ENCODE peak calls at places on chromosome 1, in nine cellular contexts. O, I, Y, K, C, Q, T, L and X are unnamed samples.

GRCh38 chr1:25190260-25190659 is 42.0 kb downstream of the SYF2 start:
- DNase-seq in T (no peak), L (no peak), C (no peak), Y (no peak), O (no peak), I (no peak), Q (no peak), K (no peak), X (no peak)

GRCh38 chr1:21338568-21339401 is 48.5 kb upstream of the ECE1 start:
- DNase-seq in C (no peak), Y (no peak), L (no peak), I (peak; percentile 35), K (peak; percentile 90), T (no peak), Q (no peak), O (no peak), X (no peak)

GRCh38 chr1:48530727-48531351 is 58.8 kb upstream of the SPATA6 start:
- DNase-seq in T (peak; percentile 62), L (peak; percentile 72), I (peak; percentile 63), K (peak; percentile 7), Y (peak; percentile 46), O (no peak), C (peak; percentile 92), Q (no peak), X (peak; percentile 83)

GRCh38 chr1:198890531-198890930 is 251.7 kb downstream of the PTPRC start:
- DNase-seq in C (no peak), L (no peak), O (no peak), Y (no peak), K (no peak), I (no peak), Q (no peak), T (no peak), X (no peak)

GRCh38 chr1:182740120-182740519 is 49.5 kb upstream of the NPL start:
- DNase-seq in T (no peak), C (no peak), K (no peak), O (no peak), L (no peak), Q (no peak), Y (no peak), I (no peak), X (no peak)

GRCh38 chr1:115748396-115749130 is 20.0 kb downstream of the CASQ2 start:
- DNase-seq in T (no peak), K (no peak), C (no peak), Y (no peak), I (no peak), L (no peak), Q (no peak), O (no peak), X (no peak)

GRCh38 chr1:22975694-22976093 is 3.0 kb upstream of the LACTBL1 start:
- DNase-seq in I (no peak), T (no peak), C (no peak), Q (no peak), L (no peak), O (no peak), K (no peak), Y (no peak), X (no peak)

GRCh38 chr1:221594600-221594999 is 147.3 kb downstream of the DUSP10 start:
- DNase-seq in I (no peak), K (no peak), O (no peak), Y (no peak), C (no peak), T (no peak), L (no peak), Q (no peak), X (no peak)

GRCh38 chr1:207962716-207963428 is 51.9 kb upstream of the CD34 start:
- DNase-seq in I (peak; percentile 37), T (peak; percentile 78), O (no peak), Q (peak; percentile 69), L (no peak), C (no peak), Y (no peak), K (peak; percentile 47), X (peak; percentile 57)

GRCh38 chr1:87329756-87330200 is 1.1 kb downstream of the LMO4 start:
- DNase-seq in C (no peak), O (no peak), I (peak; percentile 74), Y (no peak), Q (no peak), T (no peak), K (no peak), L (no peak), X (no peak)

GRCh38 chr1:29964718-29965533 is 728.6 kb downstream of the PTPRU start:
- DNase-seq in K (no peak), O (no peak), Q (no peak), Y (peak; percentile 12), T (no peak), C (no peak), L (no peak), I (no peak), X (no peak)

GRCh38 chr1:91398291-91398690 is 6.3 kb downstream of the HFM1 start:
- DNase-seq in O (no peak), K (no peak), Q (no peak), I (no peak), C (no peak), Y (no peak), T (no peak), L (no peak), X (no peak)

GRCh38 chr1:164704954-164705353 is 146.0 kb downstream of the PBX1 start:
- DNase-seq in C (peak; percentile 10), Y (no peak), Q (no peak), K (no peak), O (no peak), I (peak; percentile 38), L (no peak), T (no peak), X (peak; percentile 27)

GRCh38 chr1:44545961-44546360 is 128.3 kb downstream of the TMEM53 start:
- DNase-seq in T (no peak), K (no peak), Y (no peak), C (no peak), O (no peak), I (no peak), L (no peak), Q (no peak), X (no peak)

GRCh38 chr1:98761238-98761637 is 99.7 kb downstream of the SNX7 start:
- DNase-seq in L (no peak), I (peak; percentile 7), C (peak; percentile 14), T (peak; percentile 2), O (no peak), Y (no peak), K (no peak), Q (no peak), X (peak; percentile 27)

GRCh38 chr1:194731025-194731424 is 1544.6 kb upstream of the B3GALT2 start:
- DNase-seq in O (no peak), K (no peak), Q (no peak), Y (no peak), C (no peak), T (no peak), L (no peak), I (no peak), X (no peak)

GRCh38 chr1:210754931-210755670 is 378.8 kb downstream of the KCNH1 start:
- DNase-seq in T (peak; percentile 38), L (peak; percentile 76), C (no peak), O (no peak), Q (peak; percentile 3), I (peak; percentile 33), Y (no peak), K (no peak), X (peak; percentile 49)

GRCh38 chr1:39395357-39395831 is 96.0 kb upstream of the BMP8A start:
- DNase-seq in T (no peak), K (no peak), C (no peak), L (no peak), I (no peak), Q (no peak), O (no peak), Y (peak; percentile 58), X (no peak)

GRCh38 chr1:8406946-8407345 is 89.0 kb downstream of the SLC45A1 start:
- DNase-seq in T (no peak), L (no peak), Q (no peak), C (no peak), K (no peak), O (no peak), Y (no peak), I (no peak), X (no peak)

GRCh38 chr1:218516526-218516925 is 171.4 kb downstream of the TGFB2 start:
- DNase-seq in Q (no peak), O (no peak), L (no peak), K (no peak), Y (no peak), T (no peak), C (no peak), I (no peak), X (no peak)

GRCh38 chr1:234186037-234186688 is 187.1 kb upstream of the COA6 start:
- DNase-seq in C (no peak), I (no peak), K (no peak), Y (no peak), T (no peak), O (no peak), Q (no peak), L (no peak), X (no peak)

GRCh38 chr1:64624446-64624766 is 120.5 kb upstream of the RAVER2 start:
- DNase-seq in I (no peak), C (no peak), O (no peak), Y (no peak), T (no peak), Q (no peak), K (peak; percentile 10), L (no peak), X (no peak)

GRCh38 chr1:89363638-89364536 is at the start of gene GBP6:
- DNase-seq in O (no peak), L (no peak), T (no peak), Y (no peak), I (peak; percentile 23), K (peak; percentile 10), C (no peak), Q (no peak), X (no peak)

GRCh38 chr1:185170291-185170848 is 13.4 kb downstream of the SWT1 start:
- DNase-seq in C (peak; percentile 49), K (no peak), O (no peak), Y (peak; percentile 52), T (peak; percentile 39), L (no peak), Q (peak; percentile 1), I (peak; percentile 59), X (peak; percentile 65)

GRCh38 chr1:192709544-192709943 is 73.6 kb downstream of the RGS13 start:
- DNase-seq in I (no peak), Q (no peak), L (peak; percentile 28), C (no peak), O (no peak), Y (no peak), T (no peak), K (no peak), X (no peak)

GRCh38 chr1:172746091-172746949 is 87.4 kb downstream of the FASLG start:
- DNase-seq in Q (no peak), O (peak; percentile 12), L (no peak), K (no peak), C (no peak), Y (peak; percentile 56), I (no peak), T (no peak), X (no peak)